ENCODE peak calls at places on chromosome 17, in ten cellular contexts. Z is neural crest cell, Y is heart right ventricle, X is mammary epithelial cell, Q is uterus, N is GM20000, W is AG04449, D is hepatocyte, R is Caco-2, C is GM13977. L is an unnamed sample.

GRCh38 chr17:50267074-50267841 is 7.0 kb upstream of the TMEM92 start:
- DNase-seq in R (no peak), X (no peak), C (peak), Q (peak), N (peak), Z (no peak), W (no peak), D (peak), Y (no peak), L (no peak)

GRCh38 chr17:55722742-55723487 is at the start of gene TMEM100:
- DNase-seq in Z (no peak), R (no peak), C (no peak), Y (no peak), W (no peak), Q (peak), X (no peak), D (peak), N (no peak), L (no peak)

GRCh38 chr17:77690271-77691161 is 268.0 kb upstream of the TNRC6C start:
- DNase-seq in Y (no peak), D (peak), C (peak), X (no peak), W (no peak), Z (no peak), Q (no peak), R (no peak), N (no peak), L (no peak)

GRCh38 chr17:79740413-79740812 is 9.7 kb downstream of the ENPP7 start:
- DNase-seq in N (no peak), C (no peak), Y (no peak), W (no peak), D (peak), Z (no peak), R (peak), Q (no peak), X (no peak), L (no peak)

GRCh38 chr17:50076591-50077235 is 18.4 kb upstream of the PDK2 start:
- DNase-seq in D (no peak), X (no peak), Y (no peak), N (no peak), W (no peak), Z (no peak), Q (no peak), C (no peak), R (no peak), L (peak)

GRCh38 chr17:76384222-76384986 is at the start of gene SPHK1:
- DNase-seq in C (peak), N (peak), W (no peak), Y (peak), Q (no peak), R (peak), Z (peak), X (peak), D (peak), L (peak)

GRCh38 chr17:14464741-14465140 is 163.9 kb downstream of the HS3ST3B1 start:
- DNase-seq in W (peak), Z (no peak), Q (no peak), N (no peak), C (no peak), D (no peak), R (no peak), X (no peak), Y (no peak), L (no peak)

GRCh38 chr17:38898291-38898679 is 27.1 kb upstream of the LASP1NB start:
- DNase-seq in R (no peak), X (no peak), W (no peak), Z (no peak), N (no peak), C (no peak), D (no peak), Q (no peak), Y (no peak), L (no peak)

GRCh38 chr17:8188408-8188839 is 1.6 kb downstream of the BORCS6 start:
- DNase-seq in Y (no peak), X (no peak), W (no peak), D (no peak), Q (no peak), N (no peak), R (no peak), C (no peak), Z (no peak), L (no peak)

GRCh38 chr17:8185580-8186445 is 4.2 kb downstream of the BORCS6 start:
- DNase-seq in C (peak), W (no peak), N (peak), X (peak), D (peak), Z (peak), R (peak), Y (peak), Q (peak), L (peak)

GRCh38 chr17:8187517-8188407 is 2.2 kb downstream of the BORCS6 start:
- DNase-seq in N (peak), D (peak), W (peak), Q (peak), X (peak), Z (peak), C (peak), Y (peak), R (peak), L (peak)

GRCh38 chr17:8186446-8186786 is 3.6 kb downstream of the BORCS6 start:
- DNase-seq in W (no peak), Q (no peak), Z (no peak), X (no peak), D (no peak), N (no peak), R (no peak), C (no peak), Y (no peak), L (no peak)

DNA sequence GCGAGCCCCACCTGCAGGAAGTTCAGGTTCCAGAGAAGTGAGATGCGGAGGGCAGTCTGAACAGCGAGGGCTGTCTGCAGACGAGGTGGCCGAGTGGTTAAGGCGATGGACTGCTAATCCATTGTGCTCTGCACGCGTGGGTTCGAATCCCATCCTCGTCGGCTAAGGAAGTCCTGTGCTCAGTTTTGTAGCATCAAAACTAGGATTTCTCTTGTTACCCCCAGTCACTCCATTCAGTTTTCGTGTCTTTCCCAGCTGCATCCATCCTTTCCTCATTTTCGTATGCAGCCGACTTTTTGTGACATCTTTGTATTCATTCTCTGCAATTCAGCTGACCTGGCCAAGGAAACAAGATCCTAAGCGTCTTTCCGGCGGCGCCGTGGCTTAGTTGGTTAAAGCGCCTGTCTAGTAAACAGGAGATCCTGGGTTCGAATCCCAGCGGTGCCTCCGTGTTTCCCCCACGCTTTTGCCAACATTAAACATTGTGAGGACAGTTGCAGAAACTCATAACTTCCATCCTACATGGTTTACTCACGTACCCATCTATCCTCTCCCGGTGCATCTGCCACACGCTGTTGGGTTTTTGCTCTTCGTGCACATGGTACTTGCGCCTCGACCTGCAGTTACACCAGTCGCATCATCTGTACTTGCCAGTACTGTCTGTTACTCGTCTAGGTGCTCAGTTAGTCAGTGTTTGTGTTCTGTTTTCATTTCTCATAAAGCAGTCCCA is 3.0 kb downstream of the BORCS6 start:
- DNase-seq in D (peak), W (peak), Q (peak), C (peak), X (peak), Z (peak), N (peak), R (peak), Y (peak), L (peak)
- TF ChIP-seq CTCF in D (peak), W (peak), Q (peak), C (peak), X (peak), Z (peak), N (no peak), R (no peak), Y (peak), L (no peak)

GRCh38 chr17:74010903-74011302 is 192.6 kb upstream of the RPL38 start:
- DNase-seq in R (no peak), X (no peak), N (no peak), Z (no peak), W (no peak), Q (no peak), C (no peak), D (no peak), Y (no peak), L (no peak)

GRCh38 chr17:74011963-74012362 is 191.5 kb upstream of the RPL38 start:
- DNase-seq in X (no peak), Z (no peak), Y (no peak), C (no peak), Q (no peak), W (no peak), N (no peak), R (no peak), D (peak), L (peak)

GRCh38 chr17:74006366-74006765 is 197.1 kb upstream of the RPL38 start:
- DNase-seq in W (no peak), N (no peak), R (no peak), D (no peak), X (no peak), Q (no peak), C (no peak), Z (no peak), Y (no peak), L (no peak)

GRCh38 chr17:74005790-74006189 is 197.7 kb upstream of the RPL38 start:
- DNase-seq in Q (no peak), R (no peak), Z (no peak), D (no peak), X (no peak), Y (no peak), C (no peak), W (no peak), N (no peak), L (no peak)

GRCh38 chr17:74008196-74008595 is 195.3 kb upstream of the RPL38 start:
- DNase-seq in R (no peak), X (no peak), Y (no peak), Q (no peak), N (peak), W (no peak), D (peak), C (no peak), Z (peak), L (no peak)
- TF ChIP-seq CTCF in R (peak), X (peak), Y (no peak), Q (no peak), N (peak), W (no peak), D (peak), C (peak), Z (peak), L (peak)

GRCh38 chr17:36545093-36545464 is 360 bp downstream of the GGNBP2 start:
- DNase-seq in R (no peak), N (no peak), Y (no peak), C (no peak), W (no peak), X (no peak), D (no peak), Z (no peak), Q (no peak), L (peak)

GRCh38 chr17:36542755-36543154 is 2.0 kb upstream of the GGNBP2 start:
- DNase-seq in W (no peak), X (no peak), N (no peak), Z (no peak), R (no peak), C (no peak), Y (no peak), D (no peak), Q (no peak), L (no peak)

GRCh38 chr17:36545465-36546417 is 1.0 kb downstream of the GGNBP2 start:
- DNase-seq in Y (peak), W (peak), D (peak), R (peak), Q (peak), Z (peak), N (peak), X (peak), C (peak), L (peak)

GRCh38 chr17:36544049-36544319 is 735 bp upstream of the GGNBP2 start:
- DNase-seq in Q (peak), N (peak), D (peak), C (peak), X (peak), Y (no peak), R (peak), Z (no peak), W (no peak), L (no peak)

GRCh38 chr17:36544320-36545092 is at the start of gene GGNBP2:
- DNase-seq in D (peak), Q (peak), Z (peak), R (peak), X (peak), N (peak), Y (peak), W (no peak), C (peak), L (peak)
- TF ChIP-seq CTCF in D (no peak), Q (no peak), Z (no peak), R (no peak), X (no peak), N (no peak), Y (no peak), W (no peak), C (no peak), L (no peak)

GRCh38 chr17:48068491-48068961 is 20.4 kb downstream of the NFE2L1 start:
- DNase-seq in X (no peak), R (peak), W (peak), Q (no peak), Y (no peak), Z (no peak), N (no peak), D (peak), C (no peak), L (peak)
- TF ChIP-seq CTCF in X (peak), R (peak), W (peak), Q (no peak), Y (peak), Z (peak), N (no peak), D (peak), C (no peak), L (peak)